ENCODE peak calls at places on chromosomes 7 and 10, in five cellular contexts. One of them, this sample, is unnamed. For H3K4me1, the result is how much of the 10 kb centered on the place peaks cover.

GRCh38 chr10:1240341-1240775 is 184.2 kb downstream of the WDR37 start:
- DNase-seq in pancreas: no peak
- DNase-seq in PC-3: no peak
- DNase-seq in tibial artery: no peak
- DNase-seq in A673: peak
- DNase-seq in this sample: no peak

GRCh38 chr7:109377076-109377884 is 807.6 kb downstream of the DNAJB9 start:
- DNase-seq in tibial artery: no peak
- DNase-seq in pancreas: no peak
- DNase-seq in PC-3: no peak
- DNase-seq in A673: no peak
- DNase-seq in this sample: no peak

GRCh38 chr10:93821051-93821772 is 63.5 kb downstream of the LGI1 start:
- DNase-seq in tibial artery: no peak
- DNase-seq in PC-3: peak
- DNase-seq in pancreas: no peak
- DNase-seq in A673: peak
- DNase-seq in this sample: no peak

GRCh38 chr7:14717711-14718304 is 184.7 kb downstream of the DGKB start:
- DNase-seq in PC-3: peak
- DNase-seq in pancreas: no peak
- DNase-seq in tibial artery: no peak
- DNase-seq in A673: peak
- DNase-seq in this sample: no peak

GRCh38 chr7:90958669-90959068 is 305.6 kb upstream of the FZD1 start:
- DNase-seq in tibial artery: no peak
- DNase-seq in pancreas: no peak
- DNase-seq in PC-3: no peak
- DNase-seq in A673: peak
- DNase-seq in this sample: no peak

GRCh38 chr7:70098133-70098561 is 499.9 kb downstream of the AUTS2 start:
- DNase-seq in A673: peak
- DNase-seq in PC-3: no peak
- DNase-seq in pancreas: no peak
- DNase-seq in tibial artery: no peak
- DNase-seq in this sample: no peak

GRCh38 chr7:102312317-102312716 is 25.6 kb downstream of the SH2B2 start:
- DNase-seq in A673: no peak
- DNase-seq in PC-3: no peak
- DNase-seq in pancreas: no peak
- DNase-seq in tibial artery: no peak
- DNase-seq in this sample: no peak

GRCh38 chr10:33352154-33352553 is 17.7 kb upstream of the NRP1 start:
- DNase-seq in tibial artery: no peak
- DNase-seq in PC-3: peak
- DNase-seq in A673: peak
- DNase-seq in pancreas: no peak
- DNase-seq in this sample: no peak

GRCh38 chr10:96772239-96772638 is 51.9 kb upstream of the PIK3AP1 start:
- DNase-seq in A673: no peak
- DNase-seq in pancreas: no peak
- DNase-seq in PC-3: no peak
- DNase-seq in tibial artery: no peak
- DNase-seq in this sample: no peak

GRCh38 chr10:126101744-126102143 is 205.4 kb downstream of the FANK1 start:
- DNase-seq in pancreas: no peak
- DNase-seq in A673: no peak
- DNase-seq in tibial artery: no peak
- DNase-seq in PC-3: no peak
- DNase-seq in this sample: no peak

GRCh38 chr10:62075912-62076311 is 174.4 kb downstream of the ARID5B start:
- DNase-seq in PC-3: peak
- DNase-seq in tibial artery: no peak
- DNase-seq in A673: peak
- DNase-seq in pancreas: no peak
- DNase-seq in this sample: no peak
- H3K4me1 ChIP-seq in PC-3: under half
- H3K4me1 ChIP-seq in tibial artery: half or more
- H3K4me1 ChIP-seq in A673: half or more
- H3K4me1 ChIP-seq in pancreas: under half
- H3K4me1 ChIP-seq in this sample: under half

GRCh38 chr10:103276251-103276936 is 544 bp upstream of the INA start:
- DNase-seq in pancreas: no peak
- DNase-seq in A673: no peak
- DNase-seq in PC-3: no peak
- DNase-seq in tibial artery: no peak
- DNase-seq in this sample: no peak

GRCh38 chr10:103278424-103278823 is 1.5 kb downstream of the INA start:
- DNase-seq in PC-3: no peak
- DNase-seq in tibial artery: no peak
- DNase-seq in A673: no peak
- DNase-seq in pancreas: no peak
- DNase-seq in this sample: no peak

GRCh38 chr10:103278862-103279298 is 1.9 kb downstream of the INA start:
- DNase-seq in pancreas: peak
- DNase-seq in A673: peak
- DNase-seq in PC-3: peak
- DNase-seq in tibial artery: no peak
- DNase-seq in this sample: peak

GRCh38 chr10:103276941-103277712 is at the start of gene INA:
- DNase-seq in PC-3: no peak
- DNase-seq in tibial artery: no peak
- DNase-seq in A673: peak
- DNase-seq in pancreas: peak
- DNase-seq in this sample: no peak

GRCh38 chr10:103277713-103278299 is 868 bp downstream of the INA start:
- DNase-seq in PC-3: no peak
- DNase-seq in A673: no peak
- DNase-seq in tibial artery: no peak
- DNase-seq in pancreas: peak
- DNase-seq in this sample: no peak
- H3K4me3 ChIP-seq in PC-3: no peak
- H3K4me3 ChIP-seq in A673: peak
- H3K4me3 ChIP-seq in tibial artery: no peak
- H3K4me3 ChIP-seq in pancreas: peak
- H3K4me3 ChIP-seq in this sample: no peak

GRCh38 chr10:101030492-101031127 is 319 bp downstream of the PDZD7 start:
- DNase-seq in tibial artery: no peak
- DNase-seq in pancreas: no peak
- DNase-seq in PC-3: peak
- DNase-seq in A673: no peak
- DNase-seq in this sample: no peak

GRCh38 chr10:101028446-101029244 is 2.3 kb downstream of the PDZD7 start:
- DNase-seq in A673: no peak
- DNase-seq in tibial artery: no peak
- DNase-seq in PC-3: no peak
- DNase-seq in pancreas: no peak
- DNase-seq in this sample: no peak

GRCh38 chr10:101031128-101031795 is at the start of the genes PDZD7 and SFXN3:
- DNase-seq in tibial artery: peak
- DNase-seq in A673: peak
- DNase-seq in PC-3: peak
- DNase-seq in pancreas: peak
- DNase-seq in this sample: peak

GRCh38 chr10:101031796-101032636 is 982 bp downstream of the SFXN3 start:
- DNase-seq in A673: peak
- DNase-seq in PC-3: peak
- DNase-seq in pancreas: peak
- DNase-seq in tibial artery: peak
- DNase-seq in this sample: peak

DNA sequence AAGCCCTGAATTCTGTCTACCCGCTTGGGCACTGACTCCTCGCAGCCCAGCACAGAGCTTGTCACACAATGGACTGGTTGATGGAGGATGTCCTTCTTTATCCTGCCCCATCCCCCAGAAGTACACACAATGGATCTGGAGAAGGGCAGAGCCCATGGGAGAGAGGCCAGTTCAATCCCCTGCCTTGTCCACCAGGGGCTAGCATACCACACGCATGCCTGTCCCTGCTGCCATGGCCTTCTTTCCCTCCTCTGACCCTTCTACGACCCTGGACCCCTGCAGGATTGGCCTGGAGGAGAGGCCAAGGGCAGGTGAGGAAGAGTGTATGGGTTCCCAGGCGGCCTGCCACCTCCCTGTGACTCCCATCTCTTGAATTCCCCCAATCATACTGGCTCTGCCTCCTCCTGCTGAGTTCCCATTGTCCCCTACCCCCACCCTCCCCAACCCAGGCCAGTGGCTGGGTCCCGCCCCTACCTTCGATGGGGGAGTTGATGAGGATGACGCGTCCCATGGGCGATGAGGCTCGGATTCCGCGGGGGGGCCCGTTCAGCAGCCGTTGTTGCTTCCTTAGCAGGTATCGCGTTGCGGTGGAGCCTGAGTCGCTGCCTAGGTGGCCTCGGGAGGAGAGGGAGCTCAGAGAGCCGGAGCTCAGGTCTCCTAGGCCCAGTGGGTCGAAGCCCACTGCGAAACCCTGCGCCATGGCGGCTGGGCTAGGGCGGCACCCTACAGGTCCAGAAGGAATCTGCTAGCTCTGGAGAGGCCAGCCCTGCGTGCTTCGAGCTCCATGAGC is 1.2 kb downstream of the PDZD7 start:
- DNase-seq in A673: no peak
- DNase-seq in tibial artery: no peak
- DNase-seq in PC-3: no peak
- DNase-seq in pancreas: no peak
- DNase-seq in this sample: peak
- TF ChIP-seq CTCF in A673: no peak
- TF ChIP-seq CTCF in tibial artery: no peak
- TF ChIP-seq CTCF in PC-3: no peak
- TF ChIP-seq CTCF in pancreas: no peak
- TF ChIP-seq CTCF in this sample: no peak

GRCh38 chr7:155234950-155235789 is 62.5 kb upstream of the INSIG1 start:
- DNase-seq in pancreas: peak
- DNase-seq in tibial artery: no peak
- DNase-seq in A673: no peak
- DNase-seq in PC-3: peak
- DNase-seq in this sample: no peak

GRCh38 chr7:155237730-155238129 is 59.9 kb upstream of the INSIG1 start:
- DNase-seq in PC-3: no peak
- DNase-seq in tibial artery: no peak
- DNase-seq in pancreas: peak
- DNase-seq in A673: no peak
- DNase-seq in this sample: no peak

GRCh38 chr7:155236386-155236785 is 61.3 kb upstream of the INSIG1 start:
- DNase-seq in PC-3: no peak
- DNase-seq in pancreas: peak
- DNase-seq in tibial artery: no peak
- DNase-seq in A673: no peak
- DNase-seq in this sample: no peak

GRCh38 chr7:155233703-155234492 is 63.8 kb upstream of the INSIG1 start:
- DNase-seq in PC-3: no peak
- DNase-seq in tibial artery: no peak
- DNase-seq in A673: no peak
- DNase-seq in pancreas: peak
- DNase-seq in this sample: no peak

DNA sequence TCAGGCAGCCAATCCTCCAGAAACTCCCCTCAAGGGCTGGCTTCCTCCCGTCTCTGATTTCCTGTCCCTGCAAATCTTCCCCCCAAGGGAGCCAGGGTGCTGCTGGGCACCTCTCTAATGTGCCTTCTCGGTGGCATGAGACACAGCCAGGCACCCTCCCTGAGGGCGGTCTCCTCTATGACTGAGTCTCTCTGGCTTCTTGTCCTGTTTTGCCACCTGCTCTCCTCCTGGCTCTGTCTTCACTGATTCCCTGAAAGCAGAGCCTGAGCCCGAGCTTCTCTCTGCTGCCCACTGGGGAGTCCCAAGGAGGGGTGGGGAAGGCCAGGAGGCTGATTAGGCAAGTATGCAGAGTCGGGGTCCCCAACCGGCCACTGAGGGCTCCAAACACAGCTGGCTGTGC is 60.4 kb upstream of the INSIG1 start:
- DNase-seq in PC-3: peak
- DNase-seq in pancreas: peak
- DNase-seq in A673: no peak
- DNase-seq in tibial artery: no peak
- DNase-seq in this sample: no peak
- H3K4me1 ChIP-seq in PC-3: under half
- H3K4me1 ChIP-seq in pancreas: under half
- H3K4me1 ChIP-seq in A673: under half
- H3K4me1 ChIP-seq in tibial artery: under half
- H3K4me1 ChIP-seq in this sample: under half

GRCh38 chr7:121938429-121938996 is 65.6 kb downstream of the PTPRZ1 start:
- DNase-seq in tibial artery: no peak
- DNase-seq in PC-3: no peak
- DNase-seq in A673: no peak
- DNase-seq in pancreas: no peak
- DNase-seq in this sample: no peak
- H3K4me3 ChIP-seq in tibial artery: no peak
- H3K4me3 ChIP-seq in PC-3: no peak
- H3K4me3 ChIP-seq in A673: no peak
- H3K4me3 ChIP-seq in pancreas: no peak
- H3K4me3 ChIP-seq in this sample: no peak

GRCh38 chr7:77413861-77414424 is 2.2 kb downstream of the GSAP start:
- DNase-seq in PC-3: peak
- DNase-seq in tibial artery: no peak
- DNase-seq in pancreas: no peak
- DNase-seq in A673: no peak
- DNase-seq in this sample: no peak

GRCh38 chr7:77415474-77415821 is 701 bp downstream of the GSAP start:
- DNase-seq in pancreas: peak
- DNase-seq in A673: no peak
- DNase-seq in tibial artery: no peak
- DNase-seq in PC-3: no peak
- DNase-seq in this sample: no peak

GRCh38 chr7:77417801-77418200 is 1.7 kb upstream of the GSAP start:
- DNase-seq in A673: no peak
- DNase-seq in tibial artery: no peak
- DNase-seq in pancreas: no peak
- DNase-seq in PC-3: no peak
- DNase-seq in this sample: no peak

GRCh38 chr7:77416621-77417371 is 647 bp upstream of the GSAP start:
- DNase-seq in pancreas: no peak
- DNase-seq in PC-3: no peak
- DNase-seq in A673: no peak
- DNase-seq in tibial artery: no peak
- DNase-seq in this sample: no peak

GRCh38 chr7:77415822-77416620 is at the start of gene GSAP:
- DNase-seq in A673: no peak
- DNase-seq in tibial artery: peak
- DNase-seq in pancreas: peak
- DNase-seq in PC-3: peak
- DNase-seq in this sample: peak
- TF ChIP-seq CTCF in A673: no peak
- TF ChIP-seq CTCF in tibial artery: no peak
- TF ChIP-seq CTCF in pancreas: no peak
- TF ChIP-seq CTCF in PC-3: no peak
- TF ChIP-seq CTCF in this sample: no peak

DNA sequence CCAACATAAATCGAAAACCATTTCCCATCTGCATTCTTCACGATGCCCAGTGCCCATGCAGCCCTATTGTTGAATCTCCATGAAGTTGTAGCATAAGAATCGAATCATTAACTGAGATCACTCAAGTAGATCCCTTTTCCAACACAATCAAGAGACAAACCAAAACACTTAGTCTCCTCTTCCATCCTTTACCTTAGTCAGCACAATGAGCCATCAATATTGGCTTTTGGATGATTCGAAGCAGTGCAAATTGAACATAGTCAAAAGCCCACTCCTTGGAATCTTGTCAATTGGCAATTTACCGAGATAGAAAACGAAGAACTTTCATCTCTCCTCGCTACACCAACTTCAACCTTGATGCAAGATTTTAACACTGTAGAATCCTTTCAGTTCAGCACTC is 66.5 kb upstream of the ADRB1 start:
- DNase-seq in pancreas: no peak
- DNase-seq in PC-3: no peak
- DNase-seq in tibial artery: no peak
- DNase-seq in A673: no peak
- DNase-seq in this sample: no peak
- H3K4me1 ChIP-seq in pancreas: under half
- H3K4me1 ChIP-seq in PC-3: under half
- H3K4me1 ChIP-seq in tibial artery: under half
- H3K4me1 ChIP-seq in A673: under half
- H3K4me1 ChIP-seq in this sample: under half

This sample was measured in ovary.